ENCODE peak calls at places on chromosomes 13 and 19, in seven cellular contexts. G is A673, F is tibial artery, M is left lung, W is GM12878, Q is endodermal cell, J is H9. V is an unnamed sample. For H3K4me1, the result is how much of the 10 kb centered on the place peaks cover.

GRCh38 chr19:2047449-2048103 is 3.5 kb downstream of the MKNK2 start:
- DNase-seq in F (peak), M (peak), Q (no peak), W (no peak), J (peak), G (no peak), V (no peak)

GRCh38 chr13:24269803-24270202 is 39.6 kb upstream of the C1QTNF9 start:
- DNase-seq in F (no peak), J (no peak), M (no peak), Q (no peak), W (no peak), G (no peak), V (no peak)

GRCh38 chr13:111480503-111480902 is 160.1 kb downstream of the TEX29 start:
- DNase-seq in F (no peak), J (no peak), M (no peak), Q (no peak), W (no peak), G (no peak), V (no peak)

GRCh38 chr19:33376423-33376822 is 2.9 kb downstream of the CEBPG start:
- DNase-seq in Q (no peak), J (no peak), G (no peak), F (peak), W (no peak), M (no peak), V (no peak)

GRCh38 chr19:33683881-33684549 is 62.3 kb downstream of the CHST8 start:
- DNase-seq in J (peak), Q (peak), W (no peak), M (peak), F (no peak), G (peak), V (no peak)

GRCh38 chr19:39738809-39739208 is 980 bp upstream of the CLC start:
- DNase-seq in F (no peak), Q (no peak), J (no peak), M (no peak), G (no peak), W (no peak), V (no peak)

GRCh38 chr19:5637971-5638370 is 15.1 kb downstream of the SAFB start:
- DNase-seq in M (no peak), G (no peak), F (no peak), W (no peak), Q (no peak), J (no peak), V (no peak)

GRCh38 chr13:109616021-109616420 is 170.4 kb downstream of the IRS2 start:
- DNase-seq in W (no peak), M (no peak), J (no peak), G (no peak), Q (no peak), F (no peak), V (no peak)

GRCh38 chr19:44752816-44753618 is 4.5 kb downstream of the BCL3 start:
- DNase-seq in F (peak), G (peak), Q (peak), J (peak), M (peak), W (peak), V (peak)

GRCh38 chr13:99277629-99278028 is 19.4 kb upstream of the GPR18 start:
- DNase-seq in F (peak), M (no peak), W (no peak), Q (no peak), G (no peak), J (no peak), V (no peak)

GRCh38 chr19:42563352-42564210 is 31.1 kb downstream of the CEACAM8 start:
- DNase-seq in Q (peak), M (no peak), G (peak), W (no peak), F (no peak), J (peak), V (no peak)

GRCh38 chr13:32905063-32905863 is 111.0 kb upstream of the KL start:
- DNase-seq in J (no peak), W (peak), G (peak), F (no peak), Q (no peak), M (no peak), V (no peak)

GRCh38 chr13:26881154-26881553 is 120.6 kb upstream of the GPR12 start:
- DNase-seq in J (no peak), G (no peak), M (no peak), Q (no peak), W (no peak), F (no peak), V (no peak)

GRCh38 chr19:39160523-39160861 is 34.9 kb downstream of the PAK4 start:
- DNase-seq in Q (no peak), G (no peak), M (no peak), W (no peak), F (peak), J (no peak), V (no peak)

GRCh38 chr19:4144666-4145261 is 8.7 kb upstream of the CREB3L3 start:
- DNase-seq in F (no peak), M (no peak), G (no peak), J (no peak), Q (no peak), W (no peak), V (no peak)

GRCh38 chr19:2305424-2305823 is 2.5 kb downstream of the LINGO3 start:
- DNase-seq in F (no peak), G (no peak), Q (no peak), J (no peak), M (no peak), W (no peak), V (no peak)

GRCh38 chr13:113562866-113563265 is 21.7 kb upstream of the TFDP1 start:
- DNase-seq in J (no peak), Q (peak), G (no peak), W (no peak), M (no peak), F (no peak), V (no peak)

GRCh38 chr13:49271264-49271663 is 23.5 kb downstream of the CDADC1 start:
- DNase-seq in W (no peak), J (no peak), F (no peak), Q (no peak), M (no peak), G (no peak), V (no peak)

GRCh38 chr19:43476606-43477005 is 11.2 kb upstream of the LYPD3 start:
- DNase-seq in F (no peak), Q (no peak), J (no peak), M (no peak), G (peak), W (no peak), V (no peak)

GRCh38 chr13:76991432-76991795 is 467 bp upstream of the CLN5 start:
- DNase-seq in G (no peak), J (no peak), Q (no peak), W (peak), M (peak), F (no peak), V (peak)

GRCh38 chr19:3100331-3100730 is 6.2 kb downstream of the GNA11 start:
- DNase-seq in W (no peak), J (no peak), G (no peak), Q (no peak), F (no peak), M (no peak), V (no peak)

GRCh38 chr19:46604781-46605355 is 3.7 kb downstream of the CALM3 start:
- DNase-seq in G (no peak), F (peak), M (no peak), Q (peak), W (no peak), J (no peak), V (no peak)

GRCh38 chr19:35155441-35155840 is 906 bp downstream of the FXYD5 start:
- DNase-seq in M (no peak), Q (no peak), G (no peak), F (no peak), W (no peak), J (no peak), V (no peak)

GRCh38 chr19:49950956-49951526 is 9.9 kb downstream of the SIGLEC11 start:
- DNase-seq in W (no peak), G (no peak), F (no peak), J (no peak), Q (no peak), M (no peak), V (no peak)
- H3K4me1 ChIP-seq in W (under half), G (under half), F (under half), J (under half), Q (under half), M (under half), V (under half)

GRCh38 chr13:36275190-36276002 is 22.2 kb downstream of the CCDC169 start:
- DNase-seq in M (no peak), Q (no peak), G (peak), F (peak), J (no peak), W (no peak), V (no peak)
- TF ChIP-seq CTCF in M (peak), Q (peak), G (peak), F (peak), J (peak), W (peak), V (peak)

GRCh38 chr13:73984949-73985691 is 149.1 kb downstream of the KLF12 start:
- DNase-seq in W (no peak), M (peak), G (no peak), F (no peak), Q (peak), J (no peak), V (peak)
- H3K4me1 ChIP-seq in W (under half), M (under half), G (under half), F (under half), Q (under half), J (under half), V (half or more)

GRCh38 chr13:87887459-87888123 is 216.4 kb downstream of the SLITRK5 start:
- DNase-seq in M (no peak), J (no peak), Q (no peak), W (no peak), G (no peak), F (no peak), V (no peak)
- TF ChIP-seq CTCF in M (no peak), J (no peak), Q (no peak), W (no peak), G (no peak), F (no peak), V (no peak)